ENCODE peak calls at places on chromosomes 2 and 18, in seven cellular contexts. L is IMR-90, N is mesendoderm, E is neuronal stem cell, W is H9, I is mesenchymal stem cell, C is trophoblast cell. X is an unnamed sample.
A peak's percentile ranks its signal among the peaks of the same experiment; 100 is the strongest.

GRCh38 chr2:53913721-53914120 is 54.0 kb upstream of the GPR75 start:
- DNase-seq in L (peak; percentile 61), N (no peak), E (no peak), W (no peak), I (peak; percentile 51), C (no peak), X (no peak)

GRCh38 chr18:11310476-11311086 is 161.2 kb upstream of the PIEZO2 start:
- DNase-seq in L (peak; percentile 49), N (peak; percentile 56), E (peak; percentile 38), W (peak; percentile 71), I (peak; percentile 38), C (peak; percentile 66), X (peak; percentile 83)

GRCh38 chr2:191692502-191693115 is 14.7 kb downstream of the NABP1 start:
- DNase-seq in L (no peak), N (no peak), E (no peak), W (no peak), I (no peak), C (peak; percentile 96), X (no peak)

GRCh38 chr2:20397811-20398447 is 47.3 kb upstream of the PUM2 start:
- DNase-seq in L (no peak), N (no peak), E (no peak), W (no peak), I (no peak), C (no peak), X (no peak)

GRCh38 chr2:106825161-106825560 is 60.8 kb downstream of the ST6GAL2 start:
- DNase-seq in L (no peak), N (no peak), E (no peak), W (no peak), I (no peak), C (peak; percentile 51), X (no peak)

GRCh38 chr18:51884039-51884438 is 456.0 kb upstream of the DCC start:
- DNase-seq in L (no peak), N (no peak), E (no peak), W (no peak), I (no peak), C (no peak), X (no peak)

GRCh38 chr18:63928331-63928730 is 20.6 kb downstream of the SERPINB10 start:
- DNase-seq in L (no peak), N (no peak), E (no peak), W (no peak), I (no peak), C (no peak), X (no peak)

GRCh38 chr2:136215449-136215848 is 97.5 kb upstream of the CXCR4 start:
- DNase-seq in L (no peak), N (no peak), E (peak; percentile 48), W (no peak), I (no peak), C (no peak), X (no peak)

GRCh38 chr2:54665436-54665856 is 58.0 kb upstream of the EML6 start:
- DNase-seq in L (peak; percentile 68), N (peak; percentile 73), E (peak; percentile 49), W (peak; percentile 73), I (peak; percentile 53), C (peak; percentile 64), X (peak; percentile 61)

GRCh38 chr18:74139888-74140287 is 7.7 kb downstream of the FBXO15 start:
- DNase-seq in L (peak; percentile 87), N (no peak), E (no peak), W (no peak), I (peak; percentile 74), C (no peak), X (no peak)

GRCh38 chr2:168172071-168172470 is 75.3 kb downstream of the STK39 start:
- DNase-seq in L (no peak), N (no peak), E (no peak), W (no peak), I (peak; percentile 77), C (no peak), X (no peak)

GRCh38 chr18:80022613-80023012 is 11.6 kb upstream of the RBFA start:
- DNase-seq in L (peak; percentile 24), N (peak; percentile 33), E (peak; percentile 21), W (no peak), I (peak; percentile 40), C (peak; percentile 26), X (no peak)

GRCh38 chr18:313931-314330 is 46.1 kb upstream of the THOC1 start:
- DNase-seq in L (no peak), N (peak; percentile 90), E (no peak), W (no peak), I (no peak), C (no peak), X (no peak)

GRCh38 chr2:164692114-164692513 is 70.8 kb upstream of the GRB14 start:
- DNase-seq in L (no peak), N (no peak), E (no peak), W (no peak), I (no peak), C (no peak), X (no peak)

GRCh38 chr2:75327334-75327733 is 128.0 kb upstream of the TACR1 start:
- DNase-seq in L (no peak), N (peak; percentile 60), E (no peak), W (no peak), I (no peak), C (peak; percentile 27), X (no peak)

GRCh38 chr2:161136194-161136593 is 24.0 kb upstream of the TANK start:
- DNase-seq in L (no peak), N (no peak), E (no peak), W (no peak), I (peak; percentile 37), C (no peak), X (no peak)

GRCh38 chr2:61952291-61952690 is 46.8 kb downstream of the COMMD1 start:
- DNase-seq in L (no peak), N (no peak), E (no peak), W (no peak), I (no peak), C (no peak), X (no peak)

GRCh38 chr2:197673142-197673541 is 2.2 kb downstream of the RFTN2 start:
- DNase-seq in L (no peak), N (no peak), E (no peak), W (no peak), I (no peak), C (no peak), X (no peak)

GRCh38 chr2:191959209-191959608 is 112.3 kb upstream of the CAVIN2 start:
- DNase-seq in L (no peak), N (no peak), E (no peak), W (no peak), I (no peak), C (no peak), X (no peak)

GRCh38 chr2:42047488-42048317 is at the start of gene PKDCC:
- DNase-seq in L (peak; percentile 79), N (peak; percentile 89), E (peak; percentile 88), W (peak; percentile 88), I (peak; percentile 89), C (peak; percentile 66), X (peak; percentile 88)

GRCh38 chr2:60092781-60093180 is 460.7 kb downstream of the BCL11A start:
- DNase-seq in L (no peak), N (no peak), E (no peak), W (no peak), I (no peak), C (no peak), X (no peak)

DNA sequence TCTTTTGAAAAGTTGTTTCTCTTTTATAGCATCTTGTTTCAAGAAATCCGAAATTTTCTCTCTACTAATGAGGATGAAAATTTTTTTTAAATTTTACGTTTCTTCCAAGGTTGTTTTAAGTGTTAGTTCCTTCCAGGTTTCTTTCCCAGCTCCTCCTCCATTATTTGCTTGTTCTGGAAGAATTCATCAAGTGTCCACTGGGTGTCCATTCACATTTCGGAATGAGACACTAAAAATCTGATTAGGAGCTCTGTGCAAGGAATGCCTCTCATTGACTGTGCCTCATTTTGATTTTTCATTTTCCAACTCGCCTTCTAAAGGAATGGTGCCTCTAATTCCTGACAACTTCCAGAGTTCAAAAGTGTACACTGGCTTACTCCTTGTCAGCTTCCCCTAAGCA is 6.1 kb downstream of the SP100 start:
- DNase-seq in L (no peak), N (no peak), E (no peak), W (no peak), I (peak; percentile 18), C (no peak), X (no peak)
- H2BK5ac ChIP-seq in L (no peak overlapping the region), N (no peak overlapping the region), E (no peak overlapping the region), W (no peak overlapping the region), I (no peak overlapping the region), C (no peak overlapping the region), X (no peak overlapping the region)

DNA sequence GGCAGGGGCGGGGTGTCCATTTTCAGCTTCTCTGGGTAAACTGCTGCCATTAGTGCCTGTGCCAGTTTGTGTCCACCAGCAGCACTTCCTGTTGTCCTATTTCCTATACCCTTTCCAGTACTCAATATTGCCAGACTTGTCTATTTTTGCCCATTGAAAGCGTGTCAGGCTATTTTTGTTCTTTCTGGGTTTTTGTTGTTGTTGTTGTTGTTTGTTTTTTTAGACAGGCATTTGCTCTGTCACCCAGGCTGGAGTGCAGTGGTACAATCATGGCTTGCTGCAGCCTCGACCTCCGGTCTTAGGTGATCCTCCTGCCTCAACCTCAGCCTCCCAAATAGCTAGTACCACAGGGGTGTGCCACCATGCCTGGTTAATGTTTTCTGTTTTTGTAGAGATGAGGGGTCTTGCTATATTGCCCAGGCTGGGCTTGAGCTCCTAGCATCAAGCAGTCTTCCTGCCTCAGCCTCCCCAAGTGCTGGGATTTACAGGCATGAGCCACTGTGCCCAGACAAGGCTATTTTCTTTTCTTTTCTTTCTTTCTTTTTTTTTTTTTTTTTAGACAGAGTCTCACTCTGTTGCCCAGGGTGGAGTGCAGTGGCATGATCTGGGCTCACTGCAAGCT is 8.5 kb downstream of the PRELID3A start:
- DNase-seq in L (no peak), N (no peak), E (no peak), W (no peak), I (no peak), C (no peak), X (no peak)
- H2BK5ac ChIP-seq in L (no peak overlapping the region), N (no peak overlapping the region), E (no peak overlapping the region), W (no peak overlapping the region), I (no peak overlapping the region), C (no peak overlapping the region), X (no peak overlapping the region)

DNA sequence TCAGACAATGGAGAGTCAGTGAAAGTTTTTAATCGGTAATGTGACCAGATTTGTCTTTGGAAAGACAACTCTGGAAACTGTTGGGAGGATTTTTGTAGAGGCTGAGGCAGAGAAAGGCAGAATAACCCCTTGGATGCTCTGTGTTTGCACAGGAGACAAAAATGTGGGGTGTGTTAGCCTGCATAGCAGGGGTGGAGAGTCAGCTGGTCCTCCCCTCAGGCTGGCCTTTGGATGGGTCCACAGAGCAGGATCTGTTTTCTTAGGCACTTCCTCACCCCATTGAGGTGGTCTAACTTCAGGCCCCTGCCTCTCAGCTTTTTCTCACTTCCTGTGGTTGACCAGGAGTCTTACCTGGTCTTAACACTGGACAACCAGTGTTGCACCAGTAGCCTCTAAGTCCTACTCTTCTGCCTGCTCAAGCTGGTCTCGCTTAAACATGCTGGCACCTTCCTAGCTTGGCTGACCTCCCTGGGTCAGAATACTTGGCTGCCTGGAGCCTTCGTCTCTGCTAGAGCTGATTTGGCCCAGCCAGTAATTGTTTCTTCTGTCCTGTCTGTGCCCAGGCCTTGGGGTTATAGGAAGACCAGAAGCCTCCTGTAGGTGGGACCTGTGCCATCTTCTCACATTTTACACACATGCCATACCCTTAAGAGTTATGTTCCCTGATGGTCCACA is 259.8 kb upstream of the RASGRP3 start:
- DNase-seq in L (peak; percentile 51), N (no peak), E (no peak), W (no peak), I (no peak), C (no peak), X (no peak)
- H2BK5ac ChIP-seq in L (peak overlapping the region; percentile 99), N (no peak overlapping the region), E (no peak overlapping the region), W (no peak overlapping the region), I (peak overlapping the region; percentile 0), C (no peak overlapping the region), X (no peak overlapping the region)

GRCh38 chr2:52141076-52141475 is 1109.1 kb upstream of the NRXN1 start:
- DNase-seq in L (peak; percentile 30), N (peak; percentile 15), E (no peak), W (no peak), I (no peak), C (no peak), X (no peak)

GRCh38 chr2:52135235-52135634 is 1103.3 kb upstream of the NRXN1 start:
- DNase-seq in L (peak; percentile 50), N (no peak), E (no peak), W (no peak), I (no peak), C (no peak), X (no peak)
- H2BK5ac ChIP-seq in L (no peak overlapping the region), N (no peak overlapping the region), E (no peak overlapping the region), W (no peak overlapping the region), I (no peak overlapping the region), C (no peak overlapping the region), X (no peak overlapping the region)